ENCODE peak calls at places on chromosome 7, in eight cellular contexts. L, M, Y, V, U, C, J and N are unnamed samples.

GRCh38 chr7:156113733-156114132 is 301.5 kb upstream of the SHH start:
- DNase-seq in L (no peak), M (no peak), Y (no peak), V (no peak), U (no peak), C (no peak), J (no peak), N (no peak)

GRCh38 chr7:32894171-32894570 is 2.6 kb upstream of the KBTBD2 start:
- DNase-seq in L (no peak), M (no peak), Y (no peak), V (no peak), U (no peak), C (no peak), J (no peak), N (no peak)

GRCh38 chr7:43850348-43851116 is 18.8 kb downstream of the MRPS24 start:
- DNase-seq in L (no peak), M (no peak), Y (no peak), V (no peak), U (no peak), C (no peak), J (no peak), N (no peak)

GRCh38 chr7:92255308-92255707 is 9.5 kb downstream of the ANKIB1 start:
- DNase-seq in L (no peak), M (no peak), Y (peak), V (peak), U (no peak), C (no peak), J (no peak), N (peak)

GRCh38 chr7:94062372-94062771 is 58.2 kb upstream of the BET1 start:
- DNase-seq in L (no peak), M (no peak), Y (no peak), V (peak), U (no peak), C (no peak), J (no peak), N (no peak)

GRCh38 chr7:28686418-28686800 is 271.7 kb downstream of the TRIL start:
- DNase-seq in L (no peak), M (no peak), Y (peak), V (peak), U (no peak), C (peak), J (no peak), N (peak)

GRCh38 chr7:29106128-29106988 is 40.0 kb downstream of the CPVL start:
- DNase-seq in L (peak), M (no peak), Y (peak), V (peak), U (no peak), C (peak), J (no peak), N (peak)

GRCh38 chr7:33388332-33388731 is 259.0 kb downstream of the BBS9 start:
- DNase-seq in L (no peak), M (no peak), Y (no peak), V (peak), U (no peak), C (no peak), J (no peak), N (no peak)

GRCh38 chr7:29095666-29096560 is 50.4 kb downstream of the CPVL start:
- DNase-seq in L (no peak), M (no peak), Y (no peak), V (no peak), U (no peak), C (no peak), J (no peak), N (peak)

GRCh38 chr7:158094046-158094445 is 493.6 kb downstream of the PTPRN2 start:
- DNase-seq in L (no peak), M (no peak), Y (no peak), V (no peak), U (no peak), C (no peak), J (no peak), N (no peak)

GRCh38 chr7:31065840-31066239 is 13.7 kb downstream of the ADCYAP1R1 start:
- DNase-seq in L (no peak), M (no peak), Y (no peak), V (no peak), U (no peak), C (no peak), J (no peak), N (no peak)

GRCh38 chr7:112898432-112899290 is 108.5 kb upstream of the TMEM168 start:
- DNase-seq in L (peak), M (no peak), Y (peak), V (peak), U (peak), C (peak), J (peak), N (peak)

GRCh38 chr7:156038345-156038744 is 226.1 kb upstream of the SHH start:
- DNase-seq in L (no peak), M (no peak), Y (no peak), V (no peak), U (no peak), C (no peak), J (no peak), N (no peak)

GRCh38 chr7:590731-591551 is 71.3 kb upstream of the PDGFA start:
- DNase-seq in L (no peak), M (no peak), Y (no peak), V (peak), U (no peak), C (no peak), J (no peak), N (peak)